ENCODE peak calls at places on chromosomes 7 and 10, in nine cellular contexts. K is AG04450, Q is left ventricle myocardium inferior, O is heart left ventricle, P is GM12865, I is uterus, M is heart right ventricle, U is HCT116, S is tibial artery. D is an unnamed sample.

GRCh38 chr10:103843854-103844567 is 11.4 kb downstream of the SH3PXD2A start:
- DNase-seq in Q (no peak), K (no peak), O (peak; percentile 73), P (no peak), S (peak; percentile 87), U (no peak), M (peak; percentile 61), I (no peak), D (no peak)

GRCh38 chr10:129730272-129730992 is 233.6 kb downstream of the EBF3 start:
- DNase-seq in P (no peak), O (no peak), I (no peak), S (no peak), U (no peak), Q (no peak), K (no peak), M (no peak), D (no peak)

GRCh38 chr10:17578603-17579002 is 38.6 kb downstream of the HACD1 start:
- DNase-seq in K (no peak), M (no peak), U (no peak), Q (no peak), O (no peak), I (no peak), P (no peak), S (no peak), D (no peak)

GRCh38 chr7:148699024-148699771 is 495 bp downstream of the CUL1 start:
- DNase-seq in S (peak; percentile 80), Q (peak; percentile 61), O (peak; percentile 63), U (no peak), I (peak; percentile 60), M (peak; percentile 67), P (peak; percentile 76), K (no peak), D (peak; percentile 33)

GRCh38 chr10:76113952-76114351 is 682.5 kb downstream of the LRMDA start:
- DNase-seq in I (no peak), P (no peak), S (no peak), Q (no peak), K (no peak), U (no peak), M (no peak), O (no peak), D (no peak)

GRCh38 chr7:26584964-26585650 is 279.3 kb downstream of the SKAP2 start:
- DNase-seq in P (no peak), Q (no peak), U (no peak), M (no peak), S (no peak), O (no peak), K (no peak), I (no peak), D (no peak)

GRCh38 chr10:96747734-96748550 is 27.6 kb upstream of the PIK3AP1 start:
- DNase-seq in Q (no peak), P (peak; percentile 90), U (no peak), M (no peak), O (no peak), K (no peak), S (no peak), I (no peak), D (no peak)

GRCh38 chr10:10677479-10677878 is 340.2 kb upstream of the CELF2 start:
- DNase-seq in K (peak; percentile 49), S (peak; percentile 76), U (no peak), O (peak; percentile 55), I (peak; percentile 50), M (peak; percentile 57), Q (peak; percentile 44), P (peak; percentile 82), D (peak; percentile 74)

GRCh38 chr7:128794020-128794419 is 2.3 kb downstream of the CCDC136 start:
- DNase-seq in K (no peak), P (peak; percentile 49), I (no peak), S (no peak), M (no peak), O (no peak), Q (no peak), U (no peak), D (no peak)

GRCh38 chr10:62637249-62638061 is 167.1 kb upstream of the ADO start:
- DNase-seq in U (no peak), I (peak; percentile 20), K (no peak), P (peak; percentile 90), M (no peak), Q (no peak), S (no peak), O (no peak), D (no peak)
- H3K4me3 ChIP-seq in U (no peak overlapping the region), I (no peak overlapping the region), K (peak overlapping the region; percentile 43), P (peak overlapping the region; percentile 33), M (no peak overlapping the region), Q (peak overlapping the region; percentile 34), S (peak overlapping the region; percentile 32), O (peak overlapping the region; percentile 24), D (no peak overlapping the region)

DNA sequence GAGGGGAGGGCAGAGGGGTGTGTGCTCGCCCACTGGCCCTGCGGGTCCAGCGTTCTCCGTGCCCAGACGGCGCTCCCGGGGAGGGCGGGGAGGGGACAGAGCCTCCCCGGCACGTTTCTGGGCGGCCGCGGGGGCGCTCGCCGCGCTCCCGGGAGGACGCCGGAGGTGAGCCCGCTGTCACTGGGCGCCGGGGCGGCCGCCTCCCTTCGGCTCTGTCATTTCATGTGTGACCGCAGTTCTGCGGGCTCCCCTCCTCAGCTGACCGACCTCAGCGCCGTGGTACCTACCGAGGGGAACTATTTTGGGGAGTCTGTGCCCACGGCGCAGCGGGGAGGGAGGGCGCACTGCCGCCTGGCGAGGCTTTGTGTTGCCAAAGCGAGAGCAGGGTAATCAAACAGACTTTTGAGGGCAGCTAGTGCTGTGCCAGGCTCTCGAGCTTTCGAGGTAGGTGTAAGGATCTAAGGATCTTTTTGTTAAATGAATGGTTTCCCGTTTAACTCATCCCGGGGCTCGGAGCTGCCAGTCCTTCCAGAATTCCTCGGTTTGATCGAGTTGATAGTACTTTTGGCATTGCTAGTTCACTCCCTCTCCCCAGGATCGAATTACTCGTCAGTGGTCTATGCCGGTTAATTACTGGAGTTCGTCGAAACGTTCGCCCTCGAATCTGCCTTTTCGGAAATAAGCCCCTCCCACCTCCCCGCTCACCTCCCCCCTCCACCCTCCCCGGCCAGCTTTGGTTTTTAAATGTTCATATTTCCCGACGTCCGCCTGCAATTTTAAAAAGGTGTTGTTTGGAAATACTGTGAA is 1.9 kb downstream of the ARID5B start:
- DNase-seq in M (peak; percentile 67), S (peak; percentile 76), O (peak; percentile 58), P (peak; percentile 86), U (peak; percentile 42), Q (peak; percentile 48), I (peak; percentile 58), K (no peak), D (peak; percentile 59)
- TF ChIP-seq CTCF in M (no peak), S (peak; percentile 32), O (peak; percentile 7), P (peak; percentile 26), U (peak; percentile 24), Q (peak; percentile 45), I (peak; percentile 30), K (peak; percentile 18), D (peak; percentile 17)

GRCh38 chr7:2870471-2870941 is 26.4 kb upstream of the GNA12 start:
- DNase-seq in P (peak; percentile 34), I (peak; percentile 80), U (peak; percentile 39), O (peak; percentile 77), Q (peak; percentile 76), S (peak; percentile 80), K (no peak), M (peak; percentile 73), D (peak; percentile 50)
- H3K4me3 ChIP-seq in P (no peak overlapping the region), I (no peak overlapping the region), U (peak overlapping the region; percentile 24), O (peak overlapping the region; percentile 13), Q (peak overlapping the region; percentile 7), S (no peak overlapping the region), K (no peak overlapping the region), M (no peak overlapping the region), D (no peak overlapping the region)

GRCh38 chr7:66790219-66790618 is 49.7 kb downstream of the RABGEF1 start:
- DNase-seq in Q (no peak), I (no peak), K (no peak), S (no peak), U (no peak), P (no peak), O (no peak), M (no peak), D (no peak)

DNA sequence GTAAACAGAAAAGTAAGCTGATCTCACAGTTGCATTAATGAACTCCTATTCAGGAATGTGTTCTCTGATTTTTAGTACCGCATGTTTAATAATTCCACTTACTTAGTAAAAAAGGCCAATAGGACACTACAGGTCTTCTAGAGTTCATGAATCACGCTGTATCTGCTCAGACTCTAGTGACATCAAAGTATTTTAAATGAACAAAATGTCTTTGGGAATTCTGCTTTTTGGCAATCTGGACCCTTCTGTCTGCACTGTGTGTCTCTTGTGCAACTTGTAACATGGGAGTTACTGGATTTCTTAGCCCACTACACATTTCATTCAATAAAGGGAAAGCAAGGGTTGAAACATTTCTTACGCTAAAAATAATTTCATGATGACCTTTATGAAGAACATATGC is 50.2 kb downstream of the RABGEF1 start:
- DNase-seq in K (no peak), Q (no peak), I (no peak), M (no peak), O (no peak), P (no peak), S (no peak), U (no peak), D (no peak)
- TF ChIP-seq CTCF in K (no peak), Q (no peak), I (no peak), M (no peak), O (no peak), P (no peak), S (no peak), U (no peak), D (no peak)

GRCh38 chr7:14137676-14138075 is 148.2 kb upstream of the ETV1 start:
- DNase-seq in M (no peak), I (no peak), O (no peak), S (no peak), U (no peak), K (no peak), P (no peak), Q (no peak), D (no peak)

DNA sequence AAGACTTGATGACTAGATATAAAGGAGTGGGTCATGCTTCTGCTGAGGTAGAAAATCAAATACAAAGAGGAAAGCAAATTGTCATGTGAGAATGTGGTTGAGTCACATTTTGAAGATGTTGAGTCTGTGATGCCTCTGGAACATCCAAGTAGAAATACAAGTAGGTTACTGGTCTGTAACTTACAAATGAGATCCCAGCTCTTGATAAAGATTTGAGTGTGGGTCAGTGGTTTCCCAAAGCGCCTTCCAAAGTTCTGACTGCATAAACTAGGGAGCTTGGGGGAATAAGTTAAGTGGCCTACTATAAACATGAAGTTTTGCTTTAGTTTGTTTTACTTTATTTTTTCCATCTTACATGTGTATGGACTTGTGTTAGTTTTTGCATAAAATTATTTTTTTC is 144.3 kb upstream of the ETV1 start:
- DNase-seq in I (no peak), Q (no peak), K (no peak), O (no peak), M (no peak), U (no peak), P (no peak), S (no peak), D (no peak)
- H3K4me3 ChIP-seq in I (no peak overlapping the region), Q (no peak overlapping the region), K (no peak overlapping the region), O (no peak overlapping the region), M (no peak overlapping the region), U (no peak overlapping the region), P (no peak overlapping the region), S (no peak overlapping the region), D (no peak overlapping the region)

GRCh38 chr7:44256459-44256858 is 55.7 kb downstream of the YKT6 start:
- DNase-seq in Q (no peak), P (no peak), O (no peak), K (no peak), S (no peak), M (no peak), U (no peak), I (no peak), D (no peak)
- TF ChIP-seq CTCF in Q (no peak), P (no peak), O (no peak), K (no peak), S (no peak), M (no peak), U (no peak), I (no peak), D (no peak)

D was measured in astrocyte of the spinal cord.